ENCODE peak calls at places on chromosomes 7 and 10, in four cellular contexts. One of them, this sample, is unnamed.

GRCh38 chr10:95755511-95756004 is 405 bp upstream of the ENTPD1 start:
- DNase-seq in astrocyte of the spinal cord: no peak
- DNase-seq in thoracic aorta: no peak
- DNase-seq in cardiac muscle cell: peak
- DNase-seq in this sample: no peak

GRCh38 chr7:151174246-151175046 is 7.0 kb upstream of the GBX1 start:
- DNase-seq in cardiac muscle cell: no peak
- DNase-seq in thoracic aorta: no peak
- DNase-seq in astrocyte of the spinal cord: no peak
- DNase-seq in this sample: no peak

GRCh38 chr10:10914129-10914528 is 103.5 kb upstream of the CELF2 start:
- DNase-seq in thoracic aorta: no peak
- DNase-seq in cardiac muscle cell: peak
- DNase-seq in astrocyte of the spinal cord: no peak
- DNase-seq in this sample: no peak

GRCh38 chr10:129120441-129120840 is 346.6 kb upstream of the MGMT start:
- DNase-seq in cardiac muscle cell: no peak
- DNase-seq in thoracic aorta: no peak
- DNase-seq in astrocyte of the spinal cord: no peak
- DNase-seq in this sample: no peak

GRCh38 chr10:4838743-4839142 is 12.7 kb downstream of the AKR1E2 start:
- DNase-seq in cardiac muscle cell: peak
- DNase-seq in thoracic aorta: no peak
- DNase-seq in astrocyte of the spinal cord: no peak
- DNase-seq in this sample: no peak

GRCh38 chr10:43667317-43667731 is 18.6 kb upstream of the ZNF32 start:
- DNase-seq in cardiac muscle cell: no peak
- DNase-seq in astrocyte of the spinal cord: peak
- DNase-seq in thoracic aorta: no peak
- DNase-seq in this sample: no peak

GRCh38 chr7:104926905-104927454 is 87.0 kb upstream of the KMT2E start:
- DNase-seq in cardiac muscle cell: peak
- DNase-seq in thoracic aorta: no peak
- DNase-seq in astrocyte of the spinal cord: no peak
- DNase-seq in this sample: no peak

GRCh38 chr10:108597657-108598319 is 1325.5 kb downstream of the XPNPEP1 start:
- DNase-seq in thoracic aorta: no peak
- DNase-seq in astrocyte of the spinal cord: no peak
- DNase-seq in cardiac muscle cell: no peak
- DNase-seq in this sample: no peak

GRCh38 chr7:158228986-158229385 is 358.6 kb downstream of the PTPRN2 start:
- DNase-seq in cardiac muscle cell: no peak
- DNase-seq in astrocyte of the spinal cord: no peak
- DNase-seq in thoracic aorta: no peak
- DNase-seq in this sample: no peak
- TF ChIP-seq CTCF in cardiac muscle cell: no peak
- TF ChIP-seq CTCF in astrocyte of the spinal cord: no peak
- TF ChIP-seq CTCF in thoracic aorta: no peak
- TF ChIP-seq CTCF in this sample: no peak

GRCh38 chr10:93600446-93600860 is 582 bp downstream of the RBP4 start:
- DNase-seq in thoracic aorta: no peak
- DNase-seq in astrocyte of the spinal cord: no peak
- DNase-seq in cardiac muscle cell: no peak
- DNase-seq in this sample: no peak
- H3K4me3 ChIP-seq in thoracic aorta: peak
- H3K4me3 ChIP-seq in astrocyte of the spinal cord: no peak
- H3K4me3 ChIP-seq in cardiac muscle cell: peak
- H3K4me3 ChIP-seq in this sample: peak

GRCh38 chr10:102393411-102394078 is 2.0 kb upstream of the NFKB2 start:
- DNase-seq in cardiac muscle cell: no peak
- DNase-seq in thoracic aorta: peak
- DNase-seq in astrocyte of the spinal cord: no peak
- DNase-seq in this sample: no peak
- TF ChIP-seq CTCF in cardiac muscle cell: peak
- TF ChIP-seq CTCF in thoracic aorta: no peak
- TF ChIP-seq CTCF in astrocyte of the spinal cord: peak
- TF ChIP-seq CTCF in this sample: peak

GRCh38 chr10:113241966-113242365 is 291.9 kb downstream of the TCF7L2 start:
- DNase-seq in cardiac muscle cell: no peak
- DNase-seq in thoracic aorta: no peak
- DNase-seq in astrocyte of the spinal cord: no peak
- DNase-seq in this sample: no peak
- H3K4me3 ChIP-seq in cardiac muscle cell: no peak
- H3K4me3 ChIP-seq in thoracic aorta: no peak
- H3K4me3 ChIP-seq in astrocyte of the spinal cord: no peak
- H3K4me3 ChIP-seq in this sample: no peak

GRCh38 chr7:98536803-98537202 is 80.3 kb upstream of the NPTX2 start:
- DNase-seq in astrocyte of the spinal cord: no peak
- DNase-seq in cardiac muscle cell: no peak
- DNase-seq in thoracic aorta: no peak
- DNase-seq in this sample: no peak

GRCh38 chr7:98526059-98526458 is 91.0 kb upstream of the NPTX2 start:
- DNase-seq in astrocyte of the spinal cord: no peak
- DNase-seq in cardiac muscle cell: no peak
- DNase-seq in thoracic aorta: no peak
- DNase-seq in this sample: no peak

GRCh38 chr7:98528079-98528478 is 89.0 kb upstream of the NPTX2 start:
- DNase-seq in cardiac muscle cell: no peak
- DNase-seq in astrocyte of the spinal cord: no peak
- DNase-seq in thoracic aorta: no peak
- DNase-seq in this sample: no peak

GRCh38 chr7:98534493-98534892 is 82.6 kb upstream of the NPTX2 start:
- DNase-seq in cardiac muscle cell: no peak
- DNase-seq in astrocyte of the spinal cord: no peak
- DNase-seq in thoracic aorta: no peak
- DNase-seq in this sample: no peak

GRCh38 chr7:98531717-98532116 is 85.4 kb upstream of the NPTX2 start:
- DNase-seq in cardiac muscle cell: no peak
- DNase-seq in astrocyte of the spinal cord: no peak
- DNase-seq in thoracic aorta: no peak
- DNase-seq in this sample: no peak
- TF ChIP-seq CTCF in cardiac muscle cell: no peak
- TF ChIP-seq CTCF in astrocyte of the spinal cord: no peak
- TF ChIP-seq CTCF in thoracic aorta: no peak
- TF ChIP-seq CTCF in this sample: no peak

This sample was measured in astrocyte of the cerebellum.